ENCODE peak calls at places on chromosomes 4 and X, in eight cellular contexts. A is stimulated activated CD8-positive, alpha-beta memory T cell treated with anti-CD3 and anti-CD28 coated beads, Interleukin-7, amount 100 ng/mL, for 1 hour; E is AG20443; V is chondrocyte; W is nephron progenitor cell; F is KG1; Y is A549; U is substantia nigra. Q is an unnamed sample.

GRCh38 chr4:183905081-183905592 is at the start of gene STOX2:
- DNase-seq in A (no peak), E (peak), V (no peak), W (peak), F (no peak), Y (peak), U (peak), Q (peak)

GRCh38 chr4:6520978-6521377 is 48.6 kb upstream of the PPP2R2C start:
- DNase-seq in A (no peak), E (no peak), V (no peak), W (no peak), F (no peak), Y (no peak), U (no peak), Q (no peak)

GRCh38 chr4:99645036-99645435 is 12.6 kb downstream of the C4orf54 start:
- DNase-seq in A (no peak), E (no peak), V (no peak), W (no peak), F (no peak), Y (no peak), U (no peak), Q (no peak)

GRCh38 chrX:149286940-149287349 is 218.2 kb downstream of the IDS start:
- DNase-seq in A (no peak), E (peak), V (no peak), W (peak), F (peak), Y (peak), U (peak), Q (no peak)

GRCh38 chrX:48957477-48957826 is at the start of gene OTUD5:
- DNase-seq in A (peak), E (peak), V (no peak), W (no peak), F (no peak), Y (peak), U (peak), Q (peak)

GRCh38 chr4:100497729-100498250 is 20.0 kb downstream of the EMCN start:
- DNase-seq in A (no peak), E (no peak), V (no peak), W (no peak), F (no peak), Y (no peak), U (no peak), Q (no peak)

GRCh38 chrX:100417671-100418070 is 7.6 kb upstream of the PCDH19 start:
- DNase-seq in A (no peak), E (no peak), V (no peak), W (no peak), F (no peak), Y (no peak), U (no peak), Q (no peak)

GRCh38 chr4:141465151-141465550 is 171.2 kb upstream of the IL15 start:
- DNase-seq in A (no peak), E (no peak), V (no peak), W (peak), F (no peak), Y (no peak), U (no peak), Q (no peak)

GRCh38 chrX:132165651-132166050 is 37.8 kb upstream of the FRMD7 start:
- DNase-seq in A (no peak), E (no peak), V (no peak), W (no peak), F (no peak), Y (no peak), U (no peak), Q (no peak)

GRCh38 chr4:6844986-6845385 is 62.5 kb downstream of the KIAA0232 start:
- DNase-seq in A (no peak), E (no peak), V (no peak), W (no peak), F (no peak), Y (no peak), U (no peak), Q (no peak)

GRCh38 chr4:164959896-164960295 is 17.6 kb downstream of the TRIM61 start:
- DNase-seq in A (no peak), E (no peak), V (no peak), W (no peak), F (no peak), Y (no peak), U (no peak), Q (no peak)

GRCh38 chr4:110490109-110490508 is 14.2 kb downstream of the ENPEP start:
- DNase-seq in A (no peak), E (no peak), V (no peak), W (no peak), F (no peak), Y (no peak), U (no peak), Q (no peak)

GRCh38 chr4:56086561-56086960 is 137.8 kb downstream of the CEP135 start:
- DNase-seq in A (no peak), E (no peak), V (no peak), W (no peak), F (no peak), Y (no peak), U (no peak), Q (no peak)

GRCh38 chr4:113260671-113261070 is 211.2 kb downstream of the ANK2 start:
- DNase-seq in A (no peak), E (peak), V (no peak), W (no peak), F (no peak), Y (no peak), U (no peak), Q (no peak)

GRCh38 chr4:83115000-83115399 is 471 bp upstream of the PLAC8 start:
- DNase-seq in A (no peak), E (peak), V (no peak), W (no peak), F (no peak), Y (no peak), U (no peak), Q (no peak)

GRCh38 chr4:148210661-148211060 is 231.6 kb downstream of the NR3C2 start:
- DNase-seq in A (no peak), E (no peak), V (no peak), W (no peak), F (no peak), Y (no peak), U (no peak), Q (no peak)

GRCh38 chr4:6854098-6854744 is 55.4 kb upstream of the TBC1D14 start:
- DNase-seq in A (no peak), E (no peak), V (no peak), W (no peak), F (no peak), Y (no peak), U (no peak), Q (no peak)

GRCh38 chr4:187687701-187688100 is 307.9 kb upstream of the ZFP42 start:
- DNase-seq in A (no peak), E (no peak), V (no peak), W (no peak), F (no peak), Y (no peak), U (no peak), Q (no peak)

GRCh38 chr4:57233391-57233790 is 123.2 kb upstream of the IGFBP7 start:
- DNase-seq in A (no peak), E (peak), V (no peak), W (no peak), F (no peak), Y (no peak), U (no peak), Q (no peak)

GRCh38 chrX:44183329-44183728 is 160.1 kb downstream of the EFHC2 start:
- DNase-seq in A (no peak), E (no peak), V (no peak), W (no peak), F (no peak), Y (no peak), U (no peak), Q (no peak)

GRCh38 chrX:2502120-2502667 is 1.4 kb upstream of the DHRSX start:
- DNase-seq in A (no peak), E (no peak), V (no peak), W (no peak), F (no peak), Y (no peak), U (no peak), Q (no peak)

GRCh38 chr4:56410247-56410646 is 23.0 kb upstream of the AASDH start:
- DNase-seq in A (no peak), E (peak), V (no peak), W (peak), F (no peak), Y (peak), U (no peak), Q (no peak)

Q was measured in suprapubic skin.